ENCODE peak calls at places on chromosomes 11 and 22, in four cellular contexts. L is mucosa of descending colon, I is fibroblast of lung, H is gastrocnemius medialis. A is an unnamed sample.

GRCh38 chr11:8733847-8734246 is 51.3 kb downstream of the RPL27A start:
- DNase-seq in L (no peak), I (no peak), H (no peak), A (no peak)

GRCh38 chr11:2294340-2295290 is 7.1 kb downstream of the C11orf21 start:
- DNase-seq in L (no peak), I (no peak), H (no peak), A (no peak)

GRCh38 chr22:50733521-50734342 is 4.3 kb upstream of the ACR start:
- DNase-seq in L (peak; percentile 17), I (peak; percentile 23), H (no peak), A (no peak)

GRCh38 chr11:36155770-36156485 is 133.3 kb downstream of the COMMD9 start:
- DNase-seq in L (no peak), I (no peak), H (no peak), A (no peak)

GRCh38 chr11:123174196-123175183 is 20.6 kb downstream of the CLMP start:
- DNase-seq in L (no peak), I (peak; percentile 98), H (peak; percentile 49), A (peak; percentile 72)

GRCh38 chr11:6523253-6523652 is 26.2 kb downstream of the DNHD1 start:
- DNase-seq in L (no peak), I (peak; percentile 78), H (no peak), A (no peak)

GRCh38 chr22:31272522-31273446 is 19.5 kb downstream of the PIK3IP1 start:
- DNase-seq in L (no peak), I (peak; percentile 39), H (peak; percentile 29), A (no peak)

GRCh38 chr11:108221981-108222685 is at the start of gene NPAT:
- DNase-seq in L (no peak), I (no peak), H (no peak), A (no peak)

GRCh38 chr11:69554849-69555248 is 73.4 kb downstream of the LINC01488 start:
- DNase-seq in L (no peak), I (no peak), H (no peak), A (no peak)

GRCh38 chr11:31769241-31769640 is 41.9 kb downstream of the PAX6 start:
- DNase-seq in L (no peak), I (no peak), H (no peak), A (no peak)

GRCh38 chr11:120304526-120304925 is 20.6 kb upstream of the TLCD5 start:
- DNase-seq in L (no peak), I (peak; percentile 57), H (no peak), A (no peak)

GRCh38 chr22:50672041-50672440 is 582 bp upstream of the SHANK3 start:
- DNase-seq in L (peak; percentile 37), I (no peak), H (no peak), A (no peak)

GRCh38 chr11:131592734-131593133 is 222.3 kb downstream of the NTM start:
- DNase-seq in L (no peak), I (no peak), H (no peak), A (no peak)

GRCh38 chr11:123173040-123173855 is 21.8 kb downstream of the CLMP start:
- DNase-seq in L (no peak), I (peak; percentile 100), H (no peak), A (no peak)

GRCh38 chr11:79471071-79471470 is 30.2 kb upstream of the TENM4 start:
- DNase-seq in L (no peak), I (no peak), H (no peak), A (no peak)

GRCh38 chr11:115707180-115707905 is 203.1 kb upstream of the CADM1 start:
- DNase-seq in L (no peak), I (peak; percentile 67), H (no peak), A (no peak)

GRCh38 chr11:76642341-76642740 is 28.2 kb downstream of the LRRC32 start:
- DNase-seq in L (no peak), I (no peak), H (no peak), A (no peak)

GRCh38 chr11:47886096-47886495 is 37.9 kb upstream of the NUP160 start:
- DNase-seq in L (no peak), I (peak; percentile 79), H (no peak), A (peak; percentile 39)

GRCh38 chr11:77647906-77648305 is 10.3 kb upstream of the CLNS1A start:
- DNase-seq in L (no peak), I (no peak), H (no peak), A (no peak)

GRCh38 chr22:43206515-43207161 is 19.7 kb upstream of the TTLL12 start:
- DNase-seq in L (peak; percentile 22), I (no peak), H (no peak), A (no peak)

GRCh38 chr11:83292709-83293435 is 6.7 kb upstream of the CCDC90B start:
- DNase-seq in L (no peak), I (peak; percentile 66), H (no peak), A (no peak)

GRCh38 chr11:97111559-97111958 is 721.7 kb downstream of the JRKL start:
- DNase-seq in L (no peak), I (no peak), H (no peak), A (no peak)

GRCh38 chr11:36454991-36455611 is 55.0 kb downstream of the TRAF6 start:
- DNase-seq in L (no peak), I (peak; percentile 50), H (no peak), A (no peak)

GRCh38 chr11:69674267-69674885 is 777 bp downstream of the LTO1 start:
- DNase-seq in L (no peak), I (peak; percentile 88), H (no peak), A (peak; percentile 64)

DNA sequence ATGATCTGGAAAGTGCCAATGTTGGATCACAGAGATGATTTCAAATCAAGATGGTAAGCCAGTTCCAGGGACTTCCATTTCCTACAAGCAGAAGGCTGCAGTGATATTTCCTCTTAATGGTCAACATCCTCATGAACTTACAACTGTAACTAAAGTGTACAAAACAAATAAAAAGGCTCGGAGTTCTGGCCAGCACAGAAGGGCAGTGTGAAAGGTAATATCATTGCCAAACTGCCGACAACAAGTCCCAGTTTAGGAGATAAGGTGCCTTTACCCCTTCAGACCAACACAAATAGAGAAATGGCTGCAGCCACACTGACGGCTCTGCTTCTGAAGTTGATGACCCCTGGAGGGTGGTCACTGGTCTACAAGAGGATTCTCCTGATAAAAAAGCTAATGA is 91.1 kb downstream of the ETS1 start:
- DNase-seq in L (no peak), I (no peak), H (no peak), A (no peak)
- H3K4me1 ChIP-seq in L (peaks cover 27% of the 10 kb centered on the region), I (peaks cover 67% of the 10 kb centered on the region), H (peaks cover 88% of the 10 kb centered on the region), A (peaks cover 87% of the 10 kb centered on the region)

DNA sequence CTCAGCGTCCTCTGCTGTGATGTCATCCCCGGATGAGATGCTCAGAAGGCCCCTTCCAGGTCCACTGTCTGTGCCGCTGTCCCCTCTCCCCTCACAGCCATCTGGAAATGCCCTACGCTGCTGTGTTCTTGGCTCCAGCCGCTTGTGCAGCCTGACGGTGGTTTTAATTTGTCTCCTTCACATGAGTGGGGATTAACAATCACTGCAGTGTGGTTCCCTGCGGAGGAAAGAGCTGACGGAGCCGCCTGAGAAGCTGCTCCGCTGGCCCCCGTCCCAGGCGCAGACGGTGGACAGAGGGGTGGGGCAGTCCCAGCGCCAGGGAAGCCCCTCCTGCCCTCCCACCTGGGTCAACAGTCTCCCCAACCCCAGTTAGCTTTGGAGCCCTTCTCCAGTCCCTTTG is 67.5 kb upstream of the PHF21B start:
- DNase-seq in L (no peak), I (no peak), H (no peak), A (no peak)
- H3K4me3 ChIP-seq in L (no peak overlapping the region), I (no peak overlapping the region), H (no peak overlapping the region), A (no peak overlapping the region)

GRCh38 chr11:117092951-117093590 is 5.2 kb downstream of the SIK3 start:
- DNase-seq in L (no peak), I (no peak), H (no peak), A (no peak)
- H3K4me1 ChIP-seq in L (peaks cover 23% of the 10 kb centered on the region), I (peaks cover 11% of the 10 kb centered on the region), H (peaks cover 48% of the 10 kb centered on the region), A (peaks cover 48% of the 10 kb centered on the region)

GRCh38 chr11:19734171-19734570 is 21.5 kb downstream of the NAV2 start:
- DNase-seq in L (no peak), I (no peak), H (no peak), A (no peak)

GRCh38 chr11:19728436-19728835 is 15.8 kb downstream of the NAV2 start:
- DNase-seq in L (no peak), I (peak; percentile 49), H (no peak), A (no peak)

GRCh38 chr11:19727246-19727645 is 14.6 kb downstream of the NAV2 start:
- DNase-seq in L (no peak), I (peak; percentile 59), H (no peak), A (no peak)

GRCh38 chr11:19729141-19729540 is 16.5 kb downstream of the NAV2 start:
- DNase-seq in L (no peak), I (no peak), H (no peak), A (no peak)

GRCh38 chr11:19730373-19730772 is 17.7 kb downstream of the NAV2 start:
- DNase-seq in L (no peak), I (no peak), H (no peak), A (peak; percentile 57)
- H3K4me3 ChIP-seq in L (no peak overlapping the region), I (no peak overlapping the region), H (no peak overlapping the region), A (no peak overlapping the region)

GRCh38 chr22:45680932-45681700 is 9.5 kb downstream of the ATXN10 start:
- DNase-seq in L (no peak), I (peak; percentile 94), H (no peak), A (no peak)

GRCh38 chr22:45684169-45684568 is 12.5 kb downstream of the ATXN10 start:
- DNase-seq in L (no peak), I (peak; percentile 87), H (no peak), A (no peak)

GRCh38 chr22:45683680-45684079 is 12.0 kb downstream of the ATXN10 start:
- DNase-seq in L (no peak), I (no peak), H (no peak), A (no peak)

GRCh38 chr22:45683248-45683647 is 11.6 kb downstream of the ATXN10 start:
- DNase-seq in L (no peak), I (no peak), H (no peak), A (no peak)

DNA sequence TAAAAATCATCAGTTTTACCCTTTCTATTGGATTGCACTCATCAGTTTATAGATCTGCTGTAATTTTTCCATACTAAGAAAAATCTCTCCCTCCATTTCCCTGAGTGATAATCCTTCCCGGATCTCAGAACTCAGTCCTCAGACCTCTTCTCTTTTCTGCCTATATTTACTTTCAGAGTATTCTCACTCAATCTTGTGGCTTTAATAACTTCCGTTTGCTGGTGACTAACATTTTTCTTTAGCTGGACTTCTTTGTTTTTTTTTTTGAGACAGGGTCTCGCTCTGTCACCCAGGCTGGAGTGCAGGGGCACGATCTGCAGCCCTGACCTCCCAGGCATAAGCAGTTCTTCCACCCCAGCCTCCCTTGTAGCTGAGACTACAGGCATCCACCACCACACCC is 10.4 kb downstream of the ATXN10 start:
- DNase-seq in L (no peak), I (peak; percentile 44), H (no peak), A (no peak)
- H3K4me1 ChIP-seq in L (no peaks in the 10 kb centered on the region), I (peaks cover 30% of the 10 kb centered on the region), H (peaks cover 35% of the 10 kb centered on the region), A (peaks cover 45% of the 10 kb centered on the region)

DNA sequence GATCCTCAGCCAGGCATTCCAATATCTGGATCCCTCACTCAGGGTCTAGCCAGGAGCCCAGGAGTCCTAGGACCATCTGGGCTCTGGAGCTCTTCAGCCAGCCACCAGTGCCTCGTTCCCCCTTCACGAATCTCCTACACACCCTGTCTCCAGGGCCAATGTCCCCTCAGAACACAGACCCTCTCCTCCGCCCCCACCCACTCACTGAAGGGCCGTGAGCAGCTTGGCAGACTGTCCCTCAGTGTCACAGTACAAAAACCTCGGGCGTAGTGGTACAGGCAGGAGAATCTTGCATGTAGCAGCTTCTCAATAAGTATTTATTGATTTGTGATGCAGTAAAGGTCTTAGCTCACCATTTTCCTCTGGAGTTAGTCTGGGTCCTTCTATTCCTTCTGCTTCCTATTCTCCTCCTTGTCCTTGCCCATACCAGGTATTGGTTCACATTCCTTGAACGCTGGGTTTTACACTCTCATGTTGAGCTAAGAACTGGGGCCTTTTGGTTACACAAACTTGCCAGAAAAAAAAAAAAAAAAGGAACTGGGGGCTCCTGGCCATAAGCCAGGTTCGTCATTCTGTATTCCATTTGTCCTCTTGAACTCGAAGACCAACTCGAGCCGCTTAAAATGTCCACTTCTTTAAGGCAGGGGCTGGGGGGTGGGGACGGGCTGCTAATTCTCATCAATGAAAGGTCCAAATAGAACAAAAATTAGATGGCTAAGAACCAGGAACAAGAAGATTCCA is 2.3 kb downstream of the CXCR5 start:
- DNase-seq in L (no peak), I (no peak), H (no peak), A (no peak)
- H3K4me3 ChIP-seq in L (no peak overlapping the region), I (no peak overlapping the region), H (no peak overlapping the region), A (no peak overlapping the region)